ENCODE peak calls at places on chromosomes 2 and 18, in five cellular contexts. K is ovary, I is retinal pigment epithelial cell, G is cardiac muscle cell, Q is activated B cell treated with CpG ODN at 0.5 μM for 24 hours. J is an unnamed sample.

GRCh38 chr2:239745790-239746308 is 279.3 kb downstream of the NDUFA10 start:
- DNase-seq in G (no peak), I (no peak), K (no peak), Q (no peak), J (no peak)

GRCh38 chr2:177489719-177490301 is 97.2 kb downstream of the AGPS start:
- DNase-seq in K (no peak), G (peak), Q (no peak), I (no peak), J (no peak)

GRCh38 chr2:24972315-24972958 is 682 bp upstream of the DNAJC27 start:
- DNase-seq in G (peak), Q (no peak), I (no peak), K (peak), J (no peak)

GRCh38 chr18:70936160-70936559 is 647.3 kb downstream of the SOCS6 start:
- DNase-seq in I (no peak), Q (no peak), G (no peak), K (no peak), J (no peak)

GRCh38 chr2:64825831-64826496 is 163.2 kb upstream of the SLC1A4 start:
- DNase-seq in Q (no peak), I (no peak), K (no peak), G (no peak), J (no peak)

GRCh38 chr2:176554107-176555048 is 285.1 kb downstream of the MTX2 start:
- DNase-seq in K (peak), I (no peak), G (peak), Q (no peak), J (no peak)

GRCh38 chr2:241542278-241542605 is 16.3 kb upstream of the BOK start:
- DNase-seq in K (no peak), G (no peak), Q (no peak), I (no peak), J (no peak)

GRCh38 chr2:104412384-104412783 is 441.5 kb upstream of the POU3F3 start:
- DNase-seq in G (no peak), I (no peak), Q (no peak), K (no peak), J (peak)

GRCh38 chr2:16137080-16137755 is 196.9 kb downstream of the MYCN start:
- DNase-seq in I (no peak), Q (no peak), K (no peak), G (no peak), J (no peak)

GRCh38 chr2:136985044-136985443 is 219.7 kb downstream of the THSD7B start:
- DNase-seq in I (peak), Q (no peak), K (no peak), G (peak), J (no peak)

GRCh38 chr18:2654828-2655152 is 736 bp upstream of the SMCHD1 start:
- DNase-seq in G (peak), Q (no peak), K (no peak), I (no peak), J (no peak)

GRCh38 chr2:14340703-14341102 is 291.8 kb upstream of the LRATD1 start:
- DNase-seq in Q (no peak), G (no peak), I (no peak), K (no peak), J (no peak)

GRCh38 chr2:134669731-134670669 is 48.8 kb downstream of the TMEM163 start:
- DNase-seq in I (no peak), Q (no peak), K (peak), G (no peak), J (no peak)

GRCh38 chr2:74567862-74568261 is 13.3 kb downstream of the DOK1 start:
- DNase-seq in I (peak), K (no peak), Q (no peak), G (peak), J (no peak)

GRCh38 chr2:172380436-172381274 is 46.7 kb upstream of the ITGA6 start:
- DNase-seq in K (no peak), I (peak), Q (no peak), G (peak), J (no peak)

GRCh38 chr2:214395040-214395439 is 15.8 kb upstream of the VWC2L start:
- DNase-seq in Q (no peak), I (no peak), G (no peak), K (no peak), J (no peak)

GRCh38 chr2:204386668-204387067 is 158.6 kb upstream of the PARD3B start:
- DNase-seq in Q (no peak), G (no peak), K (no peak), I (no peak), J (no peak)

GRCh38 chr18:2303517-2304238 is 267.6 kb downstream of the METTL4 start:
- DNase-seq in K (no peak), I (peak), G (peak), Q (no peak), J (no peak)

GRCh38 chr2:24831216-24831615 is 38.0 kb downstream of the CENPO start:
- DNase-seq in G (no peak), K (peak), I (no peak), Q (no peak), J (no peak)

GRCh38 chr2:230680463-230681195 is 32.0 kb upstream of the CAB39 start:
- DNase-seq in Q (no peak), K (no peak), G (no peak), I (no peak), J (no peak)
- TF ChIP-seq CTCF in Q (no peak), K (no peak), G (no peak), I (no peak), J (no peak)

GRCh38 chr2:132416996-132417395 is 391 bp downstream of the GPR39 start:
- DNase-seq in Q (no peak), I (no peak), G (no peak), K (no peak), J (no peak)

GRCh38 chr2:132412021-132412420 is 4.6 kb upstream of the GPR39 start:
- DNase-seq in G (no peak), Q (no peak), I (no peak), K (no peak), J (no peak)

GRCh38 chr2:132417430-132418035 is 928 bp downstream of the GPR39 start:
- DNase-seq in I (no peak), Q (no peak), G (no peak), K (no peak), J (no peak)

GRCh38 chr2:132416080-132416911 is at the start of gene GPR39:
- DNase-seq in K (peak), I (peak), Q (no peak), G (peak), J (peak)

DNA sequence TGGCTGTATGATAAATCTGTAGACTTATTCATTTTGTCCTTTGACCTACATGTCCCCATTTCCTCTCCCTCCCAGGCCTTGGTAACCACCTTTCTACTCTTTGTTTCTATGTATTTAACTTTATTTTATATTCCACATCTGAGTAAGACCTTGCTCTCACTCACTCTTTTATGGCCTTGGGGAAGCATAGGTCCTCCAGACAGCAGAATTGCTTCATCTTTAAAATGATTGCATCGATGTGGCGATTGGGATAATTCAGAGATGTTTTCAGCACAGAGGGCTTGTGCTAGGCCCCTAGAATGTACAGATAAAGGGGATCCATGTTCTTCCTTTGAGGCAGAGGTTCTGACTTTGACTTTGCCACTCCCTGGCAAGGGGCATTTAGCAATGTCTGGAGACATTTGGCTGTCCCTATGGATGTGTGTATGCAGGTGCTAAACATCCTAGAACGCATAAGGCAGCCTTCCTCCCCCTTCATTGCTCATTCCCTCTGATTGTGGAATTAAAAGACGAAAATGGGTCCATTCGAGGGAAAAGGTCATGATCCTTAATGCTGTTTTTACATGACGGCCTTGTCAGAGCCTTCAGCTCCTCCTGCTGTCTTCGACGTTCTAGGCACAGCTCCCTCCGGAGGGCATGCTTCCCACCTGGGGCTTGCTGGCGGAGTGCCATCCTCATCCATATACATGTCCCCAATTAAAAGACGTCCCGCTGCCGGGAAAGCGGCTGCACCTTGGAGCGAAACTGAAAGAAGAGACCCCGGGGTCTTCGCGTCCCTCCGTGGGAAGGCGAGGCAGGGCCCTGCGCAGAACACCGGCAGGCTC is 1.1 kb upstream of the GPR39 start:
- DNase-seq in G (peak), K (peak), I (no peak), Q (no peak), J (peak)
- TF ChIP-seq CTCF in G (no peak), K (no peak), I (no peak), Q (no peak), J (no peak)

DNA sequence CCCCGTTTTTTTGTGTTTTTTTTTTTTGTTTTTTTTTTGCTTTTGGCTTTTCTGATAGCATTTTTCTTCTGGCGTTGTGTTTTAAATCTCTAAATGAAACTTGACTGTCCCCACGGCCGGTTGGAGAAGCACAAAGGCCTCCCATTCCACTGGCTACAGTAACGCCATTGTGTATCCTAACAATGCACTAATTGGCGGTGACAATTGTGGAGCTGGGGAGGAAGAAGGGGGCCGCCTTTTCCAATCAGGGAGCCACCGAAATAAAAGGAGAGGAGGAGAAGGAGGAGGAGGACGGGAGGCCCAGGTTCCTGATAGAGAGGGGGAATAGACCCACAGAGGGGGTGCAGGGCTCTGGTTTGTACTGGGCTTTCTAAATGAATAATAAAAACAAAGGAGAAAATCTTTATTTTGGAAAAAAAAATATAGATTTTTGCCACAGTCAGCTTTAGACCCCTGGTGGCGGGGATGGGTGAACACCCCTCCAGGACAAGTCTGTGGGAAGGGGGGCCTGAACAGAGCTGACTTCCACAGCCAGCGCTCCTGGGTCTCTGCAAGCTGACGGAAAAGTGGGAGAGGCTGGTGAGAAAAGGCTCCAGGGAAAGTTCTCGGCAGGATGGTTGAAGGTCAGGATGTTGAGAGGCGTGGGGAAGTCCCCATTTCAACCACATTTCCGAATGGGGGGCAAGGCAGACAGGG is 43.7 kb upstream of the FZD5 start:
- DNase-seq in G (no peak), Q (no peak), K (no peak), I (no peak), J (no peak)
- TF ChIP-seq CTCF in G (no peak), Q (no peak), K (no peak), I (peak), J (peak)

DNA sequence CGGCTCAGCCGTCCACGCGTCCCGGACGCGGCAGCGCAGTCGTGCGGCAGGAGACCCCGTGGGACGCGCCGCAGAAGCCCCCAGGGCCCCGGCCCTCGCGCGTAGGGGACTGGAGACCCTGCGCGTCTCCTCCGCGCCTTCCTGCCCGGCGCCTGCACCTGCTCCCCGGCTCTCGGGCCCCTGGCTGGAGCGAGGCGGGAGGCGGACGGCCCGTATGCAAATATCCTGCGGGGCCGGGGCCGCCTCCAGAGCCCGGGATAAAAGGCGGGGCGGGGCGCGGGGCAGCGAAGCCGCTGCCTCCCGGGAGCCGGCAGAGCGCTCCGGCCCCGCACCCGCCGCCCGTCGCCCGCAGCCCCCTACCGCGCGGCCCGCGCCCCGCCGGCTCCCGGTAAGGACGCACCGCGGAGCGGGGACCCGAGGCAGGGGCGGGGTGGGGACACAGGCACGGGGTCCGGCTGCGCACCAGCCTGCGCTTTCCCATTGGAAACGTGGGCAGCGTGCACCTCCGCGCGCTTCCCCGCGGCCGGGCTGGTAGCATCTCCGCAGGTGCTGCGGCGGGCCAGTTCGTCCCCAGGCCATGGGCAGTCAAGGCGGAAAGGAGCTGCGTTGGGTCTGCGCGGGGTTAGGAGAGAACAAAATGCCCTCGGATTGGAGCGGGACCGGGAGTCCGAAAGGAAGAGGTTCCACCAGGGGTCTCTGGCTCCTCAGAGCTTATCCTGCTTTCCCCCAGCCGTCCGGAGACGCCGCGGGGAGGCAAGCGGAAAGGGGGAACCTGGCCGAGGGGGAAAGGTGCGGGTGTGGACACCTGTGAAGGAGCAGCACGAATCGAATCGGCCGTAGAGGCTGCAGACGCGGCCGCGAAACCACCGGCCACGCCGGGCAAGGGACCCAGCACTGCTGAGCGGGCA is at the start of gene ATP6V1C2:
- DNase-seq in K (no peak), Q (peak), I (no peak), G (no peak), J (peak)
- TF ChIP-seq CTCF in K (no peak), Q (no peak), I (peak), G (no peak), J (no peak)

GRCh38 chr18:51537487-51537886 is 340.0 kb upstream of the MEX3C start:
- DNase-seq in Q (no peak), G (peak), I (peak), K (no peak), J (no peak)
- TF ChIP-seq CTCF in Q (no peak), G (peak), I (peak), K (no peak), J (peak)

GRCh38 chr2:224106794-224107193 is 67.7 kb upstream of the SERPINE2 start:
- DNase-seq in K (no peak), I (no peak), Q (no peak), G (no peak), J (no peak)
- TF ChIP-seq CTCF in K (no peak), I (no peak), Q (no peak), G (no peak), J (no peak)

GRCh38 chr2:198054299-198054698 is 249.9 kb downstream of the PLCL1 start:
- DNase-seq in K (peak), I (no peak), Q (no peak), G (peak), J (no peak)
- TF ChIP-seq CTCF in K (no peak), I (peak), Q (no peak), G (peak), J (peak)

GRCh38 chr2:151828143-151828889 is at the start of gene ARL5A:
- DNase-seq in I (peak), K (peak), Q (peak), G (peak), J (peak)
- TF ChIP-seq CTCF in I (no peak), K (no peak), Q (no peak), G (no peak), J (no peak)

DNA sequence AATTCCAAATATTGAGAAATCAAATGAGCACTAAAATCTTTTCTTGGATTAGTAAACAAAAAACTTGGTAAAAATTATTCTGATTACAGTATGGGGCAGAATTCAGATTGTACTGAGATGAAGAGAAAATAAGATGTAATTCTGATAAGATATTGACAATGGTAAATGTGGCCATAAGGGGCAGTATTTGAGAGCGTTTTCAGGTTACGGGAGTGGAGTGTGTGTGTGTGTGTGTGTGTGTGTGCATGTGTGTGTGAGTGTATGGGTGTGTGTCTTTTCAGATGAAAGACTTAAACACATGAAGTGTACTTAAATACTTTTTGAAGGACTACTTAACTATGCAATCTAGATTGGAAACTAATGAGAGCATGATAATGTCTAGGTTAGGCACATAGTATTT is 217.8 kb upstream of the ITGA4 start:
- DNase-seq in G (no peak), Q (no peak), K (no peak), I (no peak), J (no peak)
- TF ChIP-seq CTCF in G (no peak), Q (no peak), K (no peak), I (peak), J (no peak)